ENCODE peak calls at places on chromosomes 11 and 22, in ten cellular contexts. One of them, this sample, is unnamed.
A peak's percentile ranks its signal among the peaks of the same experiment; 100 is the strongest.

GRCh38 chr22:28112548-28113043 is 193.5 kb upstream of the PITPNB start:
- DNase-seq in Panc1: no peak
- DNase-seq in H9: peak; percentile 40
- DNase-seq in neuronal stem cell: peak; percentile 58
- DNase-seq in lower lobe of right lung: peak; percentile 52
- DNase-seq in testis: peak; percentile 35
- DNase-seq in neural progenitor cell: peak; percentile 84
- DNase-seq in fibroblast of lung: peak; percentile 66
- DNase-seq in epithelial cell of prostate: no peak
- DNase-seq in aorta: no peak
- DNase-seq in this sample: peak; percentile 93

GRCh38 chr11:123425367-123425766 is 4.7 kb upstream of the GRAMD1B start:
- DNase-seq in Panc1: no peak
- DNase-seq in H9: no peak
- DNase-seq in neuronal stem cell: no peak
- DNase-seq in lower lobe of right lung: no peak
- DNase-seq in testis: no peak
- DNase-seq in neural progenitor cell: no peak
- DNase-seq in fibroblast of lung: no peak
- DNase-seq in epithelial cell of prostate: no peak
- DNase-seq in aorta: no peak
- DNase-seq in this sample: no peak

GRCh38 chr11:124762624-124763155 is 600 bp upstream of the ESAM start:
- DNase-seq in Panc1: no peak
- DNase-seq in H9: peak; percentile 50
- DNase-seq in neuronal stem cell: no peak
- DNase-seq in lower lobe of right lung: no peak
- DNase-seq in testis: no peak
- DNase-seq in neural progenitor cell: peak; percentile 67
- DNase-seq in fibroblast of lung: no peak
- DNase-seq in epithelial cell of prostate: no peak
- DNase-seq in aorta: peak; percentile 77
- DNase-seq in this sample: no peak

GRCh38 chr11:74283580-74284180 is 27.8 kb downstream of the P4HA3 start:
- DNase-seq in Panc1: no peak
- DNase-seq in H9: no peak
- DNase-seq in neuronal stem cell: no peak
- DNase-seq in lower lobe of right lung: no peak
- DNase-seq in testis: no peak
- DNase-seq in neural progenitor cell: no peak
- DNase-seq in fibroblast of lung: no peak
- DNase-seq in epithelial cell of prostate: no peak
- DNase-seq in aorta: no peak
- DNase-seq in this sample: no peak

GRCh38 chr11:2779499-2779980 is 79.7 kb upstream of the KCNQ1OT1 start:
- DNase-seq in Panc1: no peak
- DNase-seq in H9: no peak
- DNase-seq in neuronal stem cell: no peak
- DNase-seq in lower lobe of right lung: no peak
- DNase-seq in testis: peak; percentile 89
- DNase-seq in neural progenitor cell: no peak
- DNase-seq in fibroblast of lung: no peak
- DNase-seq in epithelial cell of prostate: no peak
- DNase-seq in aorta: peak; percentile 70
- DNase-seq in this sample: peak; percentile 39

GRCh38 chr22:39530692-39531331 is 1.7 kb downstream of the RPS19BP1 start:
- DNase-seq in Panc1: no peak
- DNase-seq in H9: no peak
- DNase-seq in neuronal stem cell: no peak
- DNase-seq in lower lobe of right lung: peak; percentile 38
- DNase-seq in testis: no peak
- DNase-seq in neural progenitor cell: peak; percentile 53
- DNase-seq in fibroblast of lung: no peak
- DNase-seq in epithelial cell of prostate: no peak
- DNase-seq in aorta: no peak
- DNase-seq in this sample: peak; percentile 74

GRCh38 chr11:28144808-28145207 is 36.6 kb downstream of the METTL15 start:
- DNase-seq in Panc1: no peak
- DNase-seq in H9: no peak
- DNase-seq in neuronal stem cell: no peak
- DNase-seq in lower lobe of right lung: no peak
- DNase-seq in testis: no peak
- DNase-seq in neural progenitor cell: no peak
- DNase-seq in fibroblast of lung: peak; percentile 70
- DNase-seq in epithelial cell of prostate: no peak
- DNase-seq in aorta: no peak
- DNase-seq in this sample: no peak

GRCh38 chr11:31882951-31883392 is 71.8 kb upstream of the PAX6 start:
- DNase-seq in Panc1: no peak
- DNase-seq in H9: peak; percentile 36
- DNase-seq in neuronal stem cell: peak; percentile 23
- DNase-seq in lower lobe of right lung: no peak
- DNase-seq in testis: no peak
- DNase-seq in neural progenitor cell: peak; percentile 42
- DNase-seq in fibroblast of lung: peak; percentile 39
- DNase-seq in epithelial cell of prostate: no peak
- DNase-seq in aorta: no peak
- DNase-seq in this sample: peak; percentile 77

GRCh38 chr11:1568451-1568911 is 3.6 kb downstream of the DUSP8 start:
- DNase-seq in Panc1: no peak
- DNase-seq in H9: peak; percentile 84
- DNase-seq in neuronal stem cell: no peak
- DNase-seq in lower lobe of right lung: no peak
- DNase-seq in testis: no peak
- DNase-seq in neural progenitor cell: peak; percentile 88
- DNase-seq in fibroblast of lung: no peak
- DNase-seq in epithelial cell of prostate: no peak
- DNase-seq in aorta: peak; percentile 74
- DNase-seq in this sample: peak; percentile 96

GRCh38 chr11:28133146-28133545 is 25.0 kb downstream of the METTL15 start:
- DNase-seq in Panc1: no peak
- DNase-seq in H9: no peak
- DNase-seq in neuronal stem cell: no peak
- DNase-seq in lower lobe of right lung: no peak
- DNase-seq in testis: no peak
- DNase-seq in neural progenitor cell: no peak
- DNase-seq in fibroblast of lung: peak; percentile 48
- DNase-seq in epithelial cell of prostate: no peak
- DNase-seq in aorta: no peak
- DNase-seq in this sample: no peak

GRCh38 chr11:123477205-123477907 is 47.3 kb downstream of the GRAMD1B start:
- DNase-seq in Panc1: no peak
- DNase-seq in H9: no peak
- DNase-seq in neuronal stem cell: no peak
- DNase-seq in lower lobe of right lung: no peak
- DNase-seq in testis: no peak
- DNase-seq in neural progenitor cell: no peak
- DNase-seq in fibroblast of lung: no peak
- DNase-seq in epithelial cell of prostate: no peak
- DNase-seq in aorta: no peak
- DNase-seq in this sample: no peak

GRCh38 chr11:117218133-117218915 is 13.5 kb downstream of the PCSK7 start:
- DNase-seq in Panc1: no peak
- DNase-seq in H9: no peak
- DNase-seq in neuronal stem cell: no peak
- DNase-seq in lower lobe of right lung: peak; percentile 14
- DNase-seq in testis: peak; percentile 35
- DNase-seq in neural progenitor cell: no peak
- DNase-seq in fibroblast of lung: peak; percentile 78
- DNase-seq in epithelial cell of prostate: no peak
- DNase-seq in aorta: peak; percentile 81
- DNase-seq in this sample: no peak

GRCh38 chr11:45847908-45848316 is 637 bp downstream of the CRY2 start:
- DNase-seq in Panc1: no peak
- DNase-seq in H9: peak; percentile 59
- DNase-seq in neuronal stem cell: peak; percentile 32
- DNase-seq in lower lobe of right lung: peak; percentile 75
- DNase-seq in testis: peak; percentile 71
- DNase-seq in neural progenitor cell: peak; percentile 71
- DNase-seq in fibroblast of lung: peak; percentile 75
- DNase-seq in epithelial cell of prostate: no peak
- DNase-seq in aorta: peak; percentile 81
- DNase-seq in this sample: peak; percentile 80

GRCh38 chr22:37209140-37209845 is 3.0 kb downstream of the SSTR3 start:
- DNase-seq in Panc1: no peak
- DNase-seq in H9: no peak
- DNase-seq in neuronal stem cell: no peak
- DNase-seq in lower lobe of right lung: no peak
- DNase-seq in testis: no peak
- DNase-seq in neural progenitor cell: no peak
- DNase-seq in fibroblast of lung: no peak
- DNase-seq in epithelial cell of prostate: no peak
- DNase-seq in aorta: peak; percentile 42
- DNase-seq in this sample: no peak

GRCh38 chr11:16605440-16605970 is 132.9 kb upstream of the C11orf58 start:
- DNase-seq in Panc1: no peak
- DNase-seq in H9: peak; percentile 55
- DNase-seq in neuronal stem cell: peak; percentile 41
- DNase-seq in lower lobe of right lung: no peak
- DNase-seq in testis: peak; percentile 70
- DNase-seq in neural progenitor cell: peak; percentile 67
- DNase-seq in fibroblast of lung: peak; percentile 26
- DNase-seq in epithelial cell of prostate: no peak
- DNase-seq in aorta: no peak
- DNase-seq in this sample: peak; percentile 78

GRCh38 chr11:32006799-32007388 is 84.0 kb upstream of the RCN1 start:
- DNase-seq in Panc1: peak; percentile 33
- DNase-seq in H9: peak; percentile 44
- DNase-seq in neuronal stem cell: peak; percentile 48
- DNase-seq in lower lobe of right lung: no peak
- DNase-seq in testis: peak; percentile 43
- DNase-seq in neural progenitor cell: peak; percentile 74
- DNase-seq in fibroblast of lung: peak; percentile 40
- DNase-seq in epithelial cell of prostate: no peak
- DNase-seq in aorta: no peak
- DNase-seq in this sample: peak; percentile 73

GRCh38 chr11:128179049-128179448 is 408.3 kb downstream of the ETS1 start:
- DNase-seq in Panc1: no peak
- DNase-seq in H9: no peak
- DNase-seq in neuronal stem cell: no peak
- DNase-seq in lower lobe of right lung: no peak
- DNase-seq in testis: no peak
- DNase-seq in neural progenitor cell: no peak
- DNase-seq in fibroblast of lung: no peak
- DNase-seq in epithelial cell of prostate: no peak
- DNase-seq in aorta: no peak
- DNase-seq in this sample: no peak

GRCh38 chr22:46563381-46564083 is 26.1 kb upstream of the CELSR1 start:
- DNase-seq in Panc1: no peak
- DNase-seq in H9: peak; percentile 88
- DNase-seq in neuronal stem cell: no peak
- DNase-seq in lower lobe of right lung: peak; percentile 86
- DNase-seq in testis: peak; percentile 82
- DNase-seq in neural progenitor cell: peak; percentile 82
- DNase-seq in fibroblast of lung: peak; percentile 30
- DNase-seq in epithelial cell of prostate: no peak
- DNase-seq in aorta: peak; percentile 89
- DNase-seq in this sample: peak; percentile 92
- H3K27ac ChIP-seq in Panc1: no peak overlapping the region
- H3K27ac ChIP-seq in H9: no peak overlapping the region
- H3K27ac ChIP-seq in neuronal stem cell: peak overlapping the region; percentile 22
- H3K27ac ChIP-seq in lower lobe of right lung: peak overlapping the region; percentile 29
- H3K27ac ChIP-seq in testis: no peak overlapping the region
- H3K27ac ChIP-seq in neural progenitor cell: no peak overlapping the region
- H3K27ac ChIP-seq in fibroblast of lung: no peak overlapping the region
- H3K27ac ChIP-seq in epithelial cell of prostate: no peak overlapping the region
- H3K27ac ChIP-seq in aorta: no peak overlapping the region
- H3K27ac ChIP-seq in this sample: peak overlapping the region; percentile 4

GRCh38 chr11:44037658-44037998 is 10.2 kb upstream of the ACCSL start:
- DNase-seq in Panc1: no peak
- DNase-seq in H9: peak; percentile 1
- DNase-seq in neuronal stem cell: no peak
- DNase-seq in lower lobe of right lung: no peak
- DNase-seq in testis: no peak
- DNase-seq in neural progenitor cell: no peak
- DNase-seq in fibroblast of lung: no peak
- DNase-seq in epithelial cell of prostate: no peak
- DNase-seq in aorta: no peak
- DNase-seq in this sample: no peak
- H3K27ac ChIP-seq in Panc1: no peak overlapping the region
- H3K27ac ChIP-seq in H9: no peak overlapping the region
- H3K27ac ChIP-seq in neuronal stem cell: no peak overlapping the region
- H3K27ac ChIP-seq in lower lobe of right lung: no peak overlapping the region
- H3K27ac ChIP-seq in testis: no peak overlapping the region
- H3K27ac ChIP-seq in neural progenitor cell: no peak overlapping the region
- H3K27ac ChIP-seq in fibroblast of lung: no peak overlapping the region
- H3K27ac ChIP-seq in epithelial cell of prostate: no peak overlapping the region
- H3K27ac ChIP-seq in aorta: no peak overlapping the region
- H3K27ac ChIP-seq in this sample: no peak overlapping the region

GRCh38 chr11:71340076-71340606 is 87.8 kb upstream of the SHANK2 start:
- DNase-seq in Panc1: no peak
- DNase-seq in H9: no peak
- DNase-seq in neuronal stem cell: no peak
- DNase-seq in lower lobe of right lung: no peak
- DNase-seq in testis: peak; percentile 22
- DNase-seq in neural progenitor cell: no peak
- DNase-seq in fibroblast of lung: no peak
- DNase-seq in epithelial cell of prostate: no peak
- DNase-seq in aorta: peak; percentile 38
- DNase-seq in this sample: no peak

GRCh38 chr11:71339178-71339881 is 87.0 kb upstream of the SHANK2 start:
- DNase-seq in Panc1: no peak
- DNase-seq in H9: no peak
- DNase-seq in neuronal stem cell: no peak
- DNase-seq in lower lobe of right lung: no peak
- DNase-seq in testis: peak; percentile 40
- DNase-seq in neural progenitor cell: no peak
- DNase-seq in fibroblast of lung: no peak
- DNase-seq in epithelial cell of prostate: peak; percentile 26
- DNase-seq in aorta: peak; percentile 48
- DNase-seq in this sample: no peak

GRCh38 chr11:71336176-71336995 is 84.0 kb upstream of the SHANK2 start:
- DNase-seq in Panc1: no peak
- DNase-seq in H9: no peak
- DNase-seq in neuronal stem cell: no peak
- DNase-seq in lower lobe of right lung: no peak
- DNase-seq in testis: no peak
- DNase-seq in neural progenitor cell: no peak
- DNase-seq in fibroblast of lung: no peak
- DNase-seq in epithelial cell of prostate: no peak
- DNase-seq in aorta: peak; percentile 25
- DNase-seq in this sample: no peak

GRCh38 chr11:71338806-71339177 is 86.4 kb upstream of the SHANK2 start:
- DNase-seq in Panc1: no peak
- DNase-seq in H9: no peak
- DNase-seq in neuronal stem cell: no peak
- DNase-seq in lower lobe of right lung: no peak
- DNase-seq in testis: no peak
- DNase-seq in neural progenitor cell: no peak
- DNase-seq in fibroblast of lung: no peak
- DNase-seq in epithelial cell of prostate: no peak
- DNase-seq in aorta: no peak
- DNase-seq in this sample: no peak

GRCh38 chr11:71336996-71337772 is 84.8 kb upstream of the SHANK2 start:
- DNase-seq in Panc1: no peak
- DNase-seq in H9: peak; percentile 8
- DNase-seq in neuronal stem cell: no peak
- DNase-seq in lower lobe of right lung: no peak
- DNase-seq in testis: no peak
- DNase-seq in neural progenitor cell: no peak
- DNase-seq in fibroblast of lung: no peak
- DNase-seq in epithelial cell of prostate: no peak
- DNase-seq in aorta: peak; percentile 35
- DNase-seq in this sample: no peak
- H3K27ac ChIP-seq in Panc1: no peak overlapping the region
- H3K27ac ChIP-seq in H9: no peak overlapping the region
- H3K27ac ChIP-seq in neuronal stem cell: no peak overlapping the region
- H3K27ac ChIP-seq in lower lobe of right lung: no peak overlapping the region
- H3K27ac ChIP-seq in testis: no peak overlapping the region
- H3K27ac ChIP-seq in neural progenitor cell: no peak overlapping the region
- H3K27ac ChIP-seq in fibroblast of lung: no peak overlapping the region
- H3K27ac ChIP-seq in epithelial cell of prostate: no peak overlapping the region
- H3K27ac ChIP-seq in aorta: no peak overlapping the region
- H3K27ac ChIP-seq in this sample: no peak overlapping the region

GRCh38 chr11:113974741-113975470 is at the start of gene HTR3A:
- DNase-seq in Panc1: no peak
- DNase-seq in H9: peak; percentile 91
- DNase-seq in neuronal stem cell: peak; percentile 49
- DNase-seq in lower lobe of right lung: peak; percentile 77
- DNase-seq in testis: peak; percentile 56
- DNase-seq in neural progenitor cell: peak; percentile 78
- DNase-seq in fibroblast of lung: no peak
- DNase-seq in epithelial cell of prostate: peak; percentile 8
- DNase-seq in aorta: peak; percentile 78
- DNase-seq in this sample: peak; percentile 91
- H3K27ac ChIP-seq in Panc1: no peak within 1 kb of the TSS
- H3K27ac ChIP-seq in H9: no peak within 1 kb of the TSS
- H3K27ac ChIP-seq in neuronal stem cell: no peak within 1 kb of the TSS
- H3K27ac ChIP-seq in lower lobe of right lung: no peak within 1 kb of the TSS
- H3K27ac ChIP-seq in testis: no peak within 1 kb of the TSS
- H3K27ac ChIP-seq in neural progenitor cell: no peak within 1 kb of the TSS
- H3K27ac ChIP-seq in fibroblast of lung: no peak within 1 kb of the TSS
- H3K27ac ChIP-seq in epithelial cell of prostate: no peak within 1 kb of the TSS
- H3K27ac ChIP-seq in aorta: no peak within 1 kb of the TSS
- H3K27ac ChIP-seq in this sample: no peak within 1 kb of the TSS